ENCODE peak calls at places on chromosomes 16 and 17, in seven cellular contexts. One of them, this sample, is unnamed.

GRCh38 chr16:74275031-74275636 is 21.5 kb upstream of the PSMD7 start:
- DNase-seq in stimulated activated CD4-positive, alpha-beta T cell treated with anti-CD3 and anti-CD28 coated beads, Interleukin-2, amount 100 ng/mL, for 24 hours: no peak
- DNase-seq in CD4-positive, alpha-beta T cell: no peak
- DNase-seq in amygdala: no peak
- DNase-seq in EH: peak; percentile 23
- DNase-seq in amniotic epithelial cell: peak; percentile 10
- DNase-seq in GOT3: no peak
- DNase-seq in this sample: no peak

GRCh38 chr16:77307764-77308561 is 108.8 kb downstream of the SYCE1L start:
- DNase-seq in stimulated activated CD4-positive, alpha-beta T cell treated with anti-CD3 and anti-CD28 coated beads, Interleukin-2, amount 100 ng/mL, for 24 hours: peak; percentile 17
- DNase-seq in CD4-positive, alpha-beta T cell: no peak
- DNase-seq in amygdala: no peak
- DNase-seq in EH: peak; percentile 55
- DNase-seq in amniotic epithelial cell: peak; percentile 92
- DNase-seq in GOT3: no peak
- DNase-seq in this sample: no peak

GRCh38 chr17:82297280-82297803 is 20.1 kb downstream of the CD7 start:
- DNase-seq in stimulated activated CD4-positive, alpha-beta T cell treated with anti-CD3 and anti-CD28 coated beads, Interleukin-2, amount 100 ng/mL, for 24 hours: peak; percentile 84
- DNase-seq in CD4-positive, alpha-beta T cell: peak; percentile 70
- DNase-seq in amygdala: peak; percentile 22
- DNase-seq in EH: peak; percentile 82
- DNase-seq in amniotic epithelial cell: peak; percentile 93
- DNase-seq in GOT3: peak; percentile 46
- DNase-seq in this sample: peak; percentile 72

GRCh38 chr16:88653606-88654362 is 2.9 kb upstream of the CYBA start:
- DNase-seq in stimulated activated CD4-positive, alpha-beta T cell treated with anti-CD3 and anti-CD28 coated beads, Interleukin-2, amount 100 ng/mL, for 24 hours: no peak
- DNase-seq in CD4-positive, alpha-beta T cell: no peak
- DNase-seq in amygdala: no peak
- DNase-seq in EH: no peak
- DNase-seq in amniotic epithelial cell: no peak
- DNase-seq in GOT3: no peak
- DNase-seq in this sample: no peak

GRCh38 chr16:705748-706188 is at the start of gene FBXL16:
- DNase-seq in stimulated activated CD4-positive, alpha-beta T cell treated with anti-CD3 and anti-CD28 coated beads, Interleukin-2, amount 100 ng/mL, for 24 hours: no peak
- DNase-seq in CD4-positive, alpha-beta T cell: no peak
- DNase-seq in amygdala: peak; percentile 68
- DNase-seq in EH: no peak
- DNase-seq in amniotic epithelial cell: no peak
- DNase-seq in GOT3: no peak
- DNase-seq in this sample: no peak

GRCh38 chr16:55082594-55082982 is 151.9 kb downstream of the IRX5 start:
- DNase-seq in stimulated activated CD4-positive, alpha-beta T cell treated with anti-CD3 and anti-CD28 coated beads, Interleukin-2, amount 100 ng/mL, for 24 hours: no peak
- DNase-seq in CD4-positive, alpha-beta T cell: no peak
- DNase-seq in amygdala: no peak
- DNase-seq in EH: no peak
- DNase-seq in amniotic epithelial cell: no peak
- DNase-seq in GOT3: no peak
- DNase-seq in this sample: no peak

GRCh38 chr16:68216240-68216639 is 19.7 kb downstream of the ESRP2 start:
- DNase-seq in stimulated activated CD4-positive, alpha-beta T cell treated with anti-CD3 and anti-CD28 coated beads, Interleukin-2, amount 100 ng/mL, for 24 hours: no peak
- DNase-seq in CD4-positive, alpha-beta T cell: no peak
- DNase-seq in amygdala: no peak
- DNase-seq in EH: no peak
- DNase-seq in amniotic epithelial cell: no peak
- DNase-seq in GOT3: no peak
- DNase-seq in this sample: no peak

GRCh38 chr17:14038206-14038605 is 31.1 kb upstream of the COX10 start:
- DNase-seq in stimulated activated CD4-positive, alpha-beta T cell treated with anti-CD3 and anti-CD28 coated beads, Interleukin-2, amount 100 ng/mL, for 24 hours: no peak
- DNase-seq in CD4-positive, alpha-beta T cell: no peak
- DNase-seq in amygdala: no peak
- DNase-seq in EH: peak; percentile 85
- DNase-seq in amniotic epithelial cell: peak; percentile 71
- DNase-seq in GOT3: no peak
- DNase-seq in this sample: no peak

GRCh38 chr17:78783711-78784396 is 1.8 kb upstream of the CYTH1 start:
- DNase-seq in stimulated activated CD4-positive, alpha-beta T cell treated with anti-CD3 and anti-CD28 coated beads, Interleukin-2, amount 100 ng/mL, for 24 hours: no peak
- DNase-seq in CD4-positive, alpha-beta T cell: no peak
- DNase-seq in amygdala: no peak
- DNase-seq in EH: no peak
- DNase-seq in amniotic epithelial cell: no peak
- DNase-seq in GOT3: no peak
- DNase-seq in this sample: no peak

GRCh38 chr17:56978441-56979090 is 635 bp downstream of the SCPEP1 start:
- DNase-seq in stimulated activated CD4-positive, alpha-beta T cell treated with anti-CD3 and anti-CD28 coated beads, Interleukin-2, amount 100 ng/mL, for 24 hours: no peak
- DNase-seq in CD4-positive, alpha-beta T cell: no peak
- DNase-seq in amygdala: no peak
- DNase-seq in EH: peak; percentile 26
- DNase-seq in amniotic epithelial cell: no peak
- DNase-seq in GOT3: no peak
- DNase-seq in this sample: no peak

GRCh38 chr16:10906482-10906881 is 29.5 kb downstream of the CIITA start:
- DNase-seq in stimulated activated CD4-positive, alpha-beta T cell treated with anti-CD3 and anti-CD28 coated beads, Interleukin-2, amount 100 ng/mL, for 24 hours: no peak
- DNase-seq in CD4-positive, alpha-beta T cell: no peak
- DNase-seq in amygdala: peak; percentile 61
- DNase-seq in EH: no peak
- DNase-seq in amniotic epithelial cell: no peak
- DNase-seq in GOT3: no peak
- DNase-seq in this sample: no peak

GRCh38 chr17:45246861-45247428 is 14.9 kb downstream of the SPATA32 start:
- DNase-seq in stimulated activated CD4-positive, alpha-beta T cell treated with anti-CD3 and anti-CD28 coated beads, Interleukin-2, amount 100 ng/mL, for 24 hours: no peak
- DNase-seq in CD4-positive, alpha-beta T cell: peak; percentile 67
- DNase-seq in amygdala: no peak
- DNase-seq in EH: no peak
- DNase-seq in amniotic epithelial cell: no peak
- DNase-seq in GOT3: no peak
- DNase-seq in this sample: no peak